ENCODE peak calls at places on chromosomes 3 and 15, in ten cellular contexts. N, O, K, P, S, T, L, A, J and Q are unnamed samples.

GRCh38 chr15:34055868-34056595 is 17.0 kb upstream of the AVEN start:
- DNase-seq in N (no peak), O (peak), K (no peak), P (no peak), S (no peak), T (no peak), L (no peak), A (no peak), J (peak), Q (peak)

GRCh38 chr3:43171770-43172169 is 65.9 kb upstream of the POMGNT2 start:
- DNase-seq in N (no peak), O (no peak), K (no peak), P (no peak), S (no peak), T (no peak), L (no peak), A (no peak), J (peak), Q (peak)

GRCh38 chr3:10182950-10183349 is 18.2 kb downstream of the IRAK2 start:
- DNase-seq in N (no peak), O (no peak), K (no peak), P (no peak), S (no peak), T (no peak), L (no peak), A (no peak), J (no peak), Q (no peak)

GRCh38 chr15:40845511-40846284 is 1.9 kb downstream of the SPINT1 start:
- DNase-seq in N (no peak), O (no peak), K (no peak), P (no peak), S (peak), T (no peak), L (no peak), A (no peak), J (no peak), Q (peak)

GRCh38 chr3:44146073-44146472 is 95.6 kb upstream of the TOPAZ1 start:
- DNase-seq in N (no peak), O (no peak), K (no peak), P (no peak), S (no peak), T (no peak), L (no peak), A (no peak), J (no peak), Q (no peak)

GRCh38 chr3:189952272-189952671 is 168.4 kb downstream of the P3H2 start:
- DNase-seq in N (no peak), O (no peak), K (no peak), P (no peak), S (no peak), T (no peak), L (no peak), A (no peak), J (no peak), Q (no peak)

GRCh38 chr3:58383904-58384303 is 49.7 kb downstream of the PDHB start:
- DNase-seq in N (no peak), O (peak), K (no peak), P (peak), S (no peak), T (no peak), L (no peak), A (no peak), J (peak), Q (peak)

GRCh38 chr3:146390967-146391366 is 78.4 kb downstream of the PLSCR2 start:
- DNase-seq in N (no peak), O (no peak), K (no peak), P (no peak), S (no peak), T (no peak), L (no peak), A (no peak), J (peak), Q (no peak)

GRCh38 chr3:117681619-117682018 is 972.0 kb downstream of the TUSC7 start:
- DNase-seq in N (no peak), O (no peak), K (no peak), P (no peak), S (no peak), T (no peak), L (no peak), A (no peak), J (peak), Q (no peak)

GRCh38 chr3:160801386-160802118 is 45.5 kb downstream of the PPM1L start:
- DNase-seq in N (no peak), O (no peak), K (peak), P (peak), S (no peak), T (no peak), L (no peak), A (no peak), J (peak), Q (peak)

GRCh38 chr15:91561371-91562100 is 292.0 kb upstream of the SLCO3A1 start:
- DNase-seq in N (no peak), O (no peak), K (no peak), P (peak), S (no peak), T (no peak), L (no peak), A (no peak), J (peak), Q (peak)

GRCh38 chr15:39144613-39145012 is 436.3 kb upstream of the THBS1 start:
- DNase-seq in N (no peak), O (no peak), K (no peak), P (no peak), S (no peak), T (no peak), L (no peak), A (no peak), J (no peak), Q (no peak)

GRCh38 chr3:36944012-36944640 is 728 bp downstream of the TRANK1 start:
- DNase-seq in N (no peak), O (no peak), K (peak), P (peak), S (peak), T (no peak), L (peak), A (peak), J (peak), Q (peak)

GRCh38 chr3:46719044-46719565 is 1.4 kb upstream of the PRSS50 start:
- DNase-seq in N (no peak), O (no peak), K (no peak), P (no peak), S (no peak), T (no peak), L (no peak), A (no peak), J (no peak), Q (no peak)

GRCh38 chr15:75171408-75171807 is 30.3 kb upstream of the C15orf39 start:
- DNase-seq in N (no peak), O (no peak), K (peak), P (no peak), S (no peak), T (no peak), L (no peak), A (no peak), J (peak), Q (peak)

GRCh38 chr15:94411279-94411678 is 179.9 kb downstream of the MCTP2 start:
- DNase-seq in N (no peak), O (no peak), K (no peak), P (no peak), S (no peak), T (no peak), L (peak), A (no peak), J (no peak), Q (no peak)

GRCh38 chr3:55790596-55791350 is 303.7 kb upstream of the WNT5A start:
- DNase-seq in N (no peak), O (no peak), K (no peak), P (no peak), S (no peak), T (no peak), L (no peak), A (no peak), J (no peak), Q (peak)

GRCh38 chr3:82354181-82354696 is 592.8 kb upstream of the GBE1 start:
- DNase-seq in N (no peak), O (no peak), K (no peak), P (no peak), S (no peak), T (no peak), L (peak), A (no peak), J (no peak), Q (no peak)

GRCh38 chr15:70142322-70143191 is 44.8 kb upstream of the TLE3 start:
- DNase-seq in N (no peak), O (no peak), K (peak), P (no peak), S (no peak), T (no peak), L (no peak), A (no peak), J (no peak), Q (peak)

GRCh38 chr3:156307704-156308103 is 187.3 kb downstream of the KCNAB1 start:
- DNase-seq in N (no peak), O (peak), K (no peak), P (peak), S (peak), T (no peak), L (no peak), A (no peak), J (peak), Q (peak)

GRCh38 chr3:172512363-172512762 is 10.9 kb downstream of the TNFSF10 start:
- DNase-seq in N (peak), O (no peak), K (peak), P (peak), S (peak), T (no peak), L (no peak), A (no peak), J (no peak), Q (no peak)

GRCh38 chr3:30456263-30456662 is 150.1 kb upstream of the TGFBR2 start:
- DNase-seq in N (no peak), O (no peak), K (no peak), P (no peak), S (no peak), T (no peak), L (no peak), A (no peak), J (no peak), Q (no peak)

GRCh38 chr15:73630030-73630429 is 3.2 kb downstream of the NPTN start:
- DNase-seq in N (no peak), O (no peak), K (no peak), P (no peak), S (no peak), T (no peak), L (no peak), A (no peak), J (no peak), Q (peak)

GRCh38 chr3:13655074-13655913 is 106.4 kb downstream of the FBLN2 start:
- DNase-seq in N (no peak), O (no peak), K (peak), P (no peak), S (peak), T (no peak), L (peak), A (peak), J (peak), Q (peak)